ENCODE peak calls at places on chromosome 21, in seven cellular contexts. L is sigmoid colon, X is upper lobe of right lung, W is Peyer's patch, H is lower lobe of right lung, E is fibroblast of lung, O is colonic mucosa. I is an unnamed sample.

GRCh38 chr21:26769613-26770188 is 75.5 kb downstream of the ADAMTS1 start:
- DNase-seq in L (no peak), W (no peak), H (no peak), O (no peak), X (no peak), E (peak; percentile 84), I (no peak)

GRCh38 chr21:18545908-18546307 is 142.3 kb upstream of the TMPRSS15 start:
- DNase-seq in O (no peak), X (no peak), W (no peak), L (no peak), E (peak; percentile 20), H (no peak), I (peak; percentile 55)

GRCh38 chr21:19853709-19854575 is 1144.3 kb upstream of the NCAM2 start:
- DNase-seq in H (no peak), E (no peak), X (peak; percentile 47), L (no peak), W (no peak), O (peak; percentile 18), I (no peak)

GRCh38 chr21:14736162-14736561 is 190.0 kb upstream of the SAMSN1 start:
- DNase-seq in E (no peak), W (no peak), H (no peak), O (no peak), L (no peak), X (no peak), I (no peak)

GRCh38 chr21:30014883-30015282 is 75.1 kb upstream of the GRIK1 start:
- DNase-seq in X (no peak), O (no peak), W (no peak), L (no peak), E (no peak), H (no peak), I (no peak)

GRCh38 chr21:14119038-14119437 is 91.7 kb downstream of the LIPI start:
- DNase-seq in O (no peak), X (no peak), E (no peak), H (no peak), L (no peak), W (no peak), I (no peak)

GRCh38 chr21:18298228-18298627 is 53.6 kb downstream of the CHODL start:
- DNase-seq in E (no peak), O (no peak), W (no peak), H (no peak), L (no peak), X (no peak), I (no peak)

GRCh38 chr21:28216976-28217523 is 775.6 kb downstream of the LTN1 start:
- DNase-seq in E (no peak), X (no peak), H (no peak), W (no peak), L (no peak), O (no peak), I (no peak)

GRCh38 chr21:36491191-36491916 is 11.4 kb upstream of the CLDN14 start:
- DNase-seq in X (no peak), H (no peak), W (no peak), O (peak; percentile 33), E (no peak), L (no peak), I (no peak)

GRCh38 chr21:24045775-24046215 is 1561.5 kb downstream of the MRPL39 start:
- DNase-seq in L (peak; percentile 70), O (peak; percentile 27), W (peak; percentile 70), X (no peak), E (peak; percentile 98), H (peak; percentile 47), I (peak; percentile 2)

GRCh38 chr21:14875704-14876364 is 189.0 kb downstream of the NRIP1 start:
- DNase-seq in O (no peak), L (no peak), X (no peak), W (peak; percentile 50), H (no peak), E (no peak), I (no peak)

GRCh38 chr21:19228241-19228640 is 824.7 kb upstream of the TMPRSS15 start:
- DNase-seq in E (no peak), W (no peak), L (no peak), O (no peak), H (no peak), X (no peak), I (no peak)

GRCh38 chr21:27837933-27838332 is 871.0 kb upstream of the ADAMTS5 start:
- DNase-seq in W (no peak), O (no peak), E (no peak), L (no peak), X (no peak), H (no peak), I (no peak)

GRCh38 chr21:25583370-25584133 is 23.7 kb downstream of the MRPL39 start:
- DNase-seq in L (no peak), O (no peak), E (no peak), H (no peak), W (no peak), X (no peak), I (no peak)

GRCh38 chr21:17454315-17455027 is 58.4 kb upstream of the CXADR start:
- DNase-seq in O (peak; percentile 21), X (no peak), W (no peak), L (no peak), E (peak; percentile 88), H (no peak), I (peak; percentile 93)

GRCh38 chr21:29382029-29382654 is 83.4 kb downstream of the BACH1 start:
- DNase-seq in W (no peak), H (no peak), X (no peak), E (peak; percentile 31), L (no peak), O (no peak), I (peak; percentile 62)

GRCh38 chr21:17451364-17451869 is 61.4 kb upstream of the CXADR start:
- DNase-seq in E (peak; percentile 89), H (no peak), W (no peak), O (peak; percentile 18), L (no peak), X (no peak), I (peak; percentile 73)

GRCh38 chr21:33368124-33368523 is 35.1 kb upstream of the IFNGR2 start:
- DNase-seq in O (no peak), W (no peak), H (no peak), X (no peak), L (no peak), E (no peak), I (no peak)

GRCh38 chr21:17370750-17371325 is 142.0 kb upstream of the CXADR start:
- DNase-seq in H (no peak), X (no peak), E (no peak), L (no peak), W (no peak), O (no peak), I (no peak)

GRCh38 chr21:27590271-27590670 is 623.4 kb upstream of the ADAMTS5 start:
- DNase-seq in W (no peak), H (no peak), L (no peak), E (no peak), O (no peak), X (no peak), I (no peak)

GRCh38 chr21:29175408-29176147 is 45.1 kb downstream of the MAP3K7CL start:
- DNase-seq in X (no peak), W (no peak), H (no peak), L (no peak), O (no peak), E (peak; percentile 91), I (no peak)

GRCh38 chr21:27365394-27365793 is 398.5 kb upstream of the ADAMTS5 start:
- DNase-seq in O (no peak), X (no peak), W (no peak), H (no peak), L (no peak), E (no peak), I (peak; percentile 68)

GRCh38 chr21:28427356-28428022 is 565.2 kb downstream of the LTN1 start:
- DNase-seq in L (no peak), H (no peak), W (no peak), X (no peak), O (no peak), E (peak; percentile 43), I (peak; percentile 64)

GRCh38 chr21:37606549-37606948 is 240.0 kb downstream of the DYRK1A start:
- DNase-seq in L (no peak), H (no peak), O (no peak), X (no peak), W (no peak), E (no peak), I (no peak)

GRCh38 chr21:27359141-27359540 is 392.3 kb upstream of the ADAMTS5 start:
- DNase-seq in W (no peak), H (no peak), L (no peak), O (no peak), E (peak; percentile 82), X (no peak), I (no peak)

GRCh38 chr21:44418876-44419230 is 36.5 kb upstream of the LRRC3 start:
- DNase-seq in X (no peak), O (no peak), E (no peak), H (no peak), L (peak; percentile 22), W (peak; percentile 18), I (no peak)
- H3K27ac ChIP-seq in X (no peak overlapping the region), O (no peak overlapping the region), E (no peak overlapping the region), H (no peak overlapping the region), L (no peak overlapping the region), W (no peak overlapping the region), I (no peak overlapping the region)

GRCh38 chr21:15904389-15904788 is 174.6 kb downstream of the USP25 start:
- DNase-seq in E (no peak), H (no peak), W (no peak), X (no peak), L (no peak), O (no peak), I (no peak)
- TF ChIP-seq CTCF in E (no peak), H (no peak), W (no peak), X (no peak), L (no peak), O (no peak), I (no peak)

DNA sequence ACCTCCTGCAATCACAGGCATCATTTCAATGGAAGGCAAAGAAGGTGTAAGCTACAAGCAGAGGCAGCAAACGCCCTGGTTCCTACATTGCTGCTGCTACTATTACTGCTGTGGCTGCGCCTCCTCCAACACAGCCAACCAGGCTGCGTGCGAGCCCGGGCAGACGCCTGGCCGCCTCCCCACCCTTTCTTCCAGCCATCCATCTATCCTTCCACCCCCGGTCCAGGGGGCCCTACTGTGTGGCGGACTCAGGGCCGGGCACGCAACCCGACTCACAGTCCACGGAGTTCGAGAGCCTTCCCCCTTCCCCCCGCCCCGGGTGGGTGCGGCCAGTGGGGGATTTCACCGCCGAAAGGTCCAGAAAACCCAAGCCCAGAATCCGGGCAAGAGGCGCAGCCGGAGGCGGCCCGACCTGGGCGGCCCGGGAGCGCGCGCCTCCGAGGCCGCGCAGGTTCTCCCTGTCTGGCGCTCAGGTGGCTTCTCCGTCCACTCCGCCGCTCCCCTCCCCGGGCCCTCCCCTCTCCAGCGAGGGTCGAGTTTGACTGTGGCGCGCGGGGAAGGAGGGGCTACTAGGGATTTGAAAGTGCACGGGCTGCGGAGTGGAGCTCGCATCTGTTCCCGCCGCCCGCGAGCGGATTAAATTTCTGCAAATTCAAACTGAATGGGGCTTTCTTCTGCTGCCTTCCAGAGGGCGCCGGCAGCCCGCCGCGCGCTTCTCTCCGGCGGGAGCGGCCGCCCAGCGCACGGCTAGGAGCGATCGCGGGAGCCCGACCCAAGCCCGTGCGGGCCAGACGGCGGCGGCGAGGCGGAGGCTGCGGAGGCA is at the start of gene HUNK:
- DNase-seq in L (no peak), H (peak; percentile 56), W (peak; percentile 54), X (peak; percentile 77), O (peak; percentile 68), E (peak; percentile 39), I (peak; percentile 10)
- H3K27me3 ChIP-seq in L (peaks cover 21% of the 10 kb centered on the region), H (peaks cover 58% of the 10 kb centered on the region), W (no peaks in the 10 kb centered on the region), X (peaks cover 33% of the 10 kb centered on the region), O (peaks cover 7% of the 10 kb centered on the region), E (peaks cover 21% of the 10 kb centered on the region), I (peaks cover 81% of the 10 kb centered on the region)

DNA sequence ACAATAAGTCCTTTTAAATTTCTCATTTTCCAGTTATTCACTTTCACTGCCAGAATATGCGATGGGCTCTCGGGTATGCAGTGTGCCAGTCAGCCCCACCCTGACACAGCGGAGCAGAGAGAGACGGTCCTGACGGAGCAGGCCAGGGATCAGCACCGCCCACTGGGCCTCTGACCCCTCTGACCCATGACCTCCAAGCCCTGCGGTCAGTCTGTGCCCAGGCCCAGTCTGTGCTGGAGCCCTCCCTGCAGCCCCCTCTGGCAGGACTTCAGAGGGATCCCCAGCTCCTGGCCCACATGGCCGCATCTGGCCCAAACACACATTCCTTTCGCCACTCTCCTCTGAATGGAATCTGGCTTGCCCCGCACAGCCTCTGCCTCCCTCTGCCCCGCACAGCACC is 43.5 kb upstream of the COL6A2 start:
- DNase-seq in W (peak; percentile 43), L (peak; percentile 74), O (no peak), H (peak; percentile 42), X (no peak), E (peak; percentile 55), I (no peak)
- H3K27ac ChIP-seq in W (peak overlapping the region; percentile 82), L (peak overlapping the region; percentile 97), O (peak overlapping the region; percentile 12), H (no peak overlapping the region), X (peak overlapping the region; percentile 11), E (peak overlapping the region; percentile 84), I (no peak overlapping the region)

I was measured in foreskin keratinocyte.